ENCODE peak calls at places on chromosome 16, in six cellular contexts. W is GM06990; L is AG10803; Y is psoas muscle; P is A673; C is CD4-positive, alpha-beta T cell. B is an unnamed sample.

GRCh38 chr16:50705436-50706110 is 12.2 kb downstream of the NOD2 start:
- DNase-seq in Y (no peak), P (no peak), C (no peak), L (no peak), W (no peak), B (no peak)

GRCh38 chr16:23859713-23860269 is 24.0 kb downstream of the PRKCB start:
- DNase-seq in Y (no peak), P (no peak), W (no peak), C (no peak), L (no peak), B (no peak)

GRCh38 chr16:48123104-48123788 is 32.5 kb downstream of the ABCC12 start:
- DNase-seq in Y (no peak), W (no peak), L (peak), P (peak), C (no peak), B (no peak)

GRCh38 chr16:76278976-76279375 is 1.8 kb downstream of the CNTNAP4 start:
- DNase-seq in C (no peak), P (peak), Y (no peak), W (no peak), L (no peak), B (no peak)

GRCh38 chr16:89785523-89786155 is 30.8 kb downstream of the FANCA start:
- DNase-seq in W (no peak), C (peak), Y (no peak), L (no peak), P (no peak), B (no peak)

GRCh38 chr16:26530584-26531289 is 536.0 kb upstream of the C16orf82 start:
- DNase-seq in W (no peak), L (no peak), Y (no peak), C (no peak), P (no peak), B (no peak)

GRCh38 chr16:82088483-82088882 is 53.4 kb downstream of the HSD17B2 start:
- DNase-seq in L (peak), W (no peak), C (no peak), P (no peak), Y (no peak), B (no peak)

GRCh38 chr16:48101069-48101674 is 54.6 kb downstream of the ABCC12 start:
- DNase-seq in P (no peak), Y (no peak), W (peak), L (no peak), C (no peak), B (no peak)

GRCh38 chr16:49189286-49189685 is 92.4 kb downstream of the CBLN1 start:
- DNase-seq in W (no peak), L (no peak), Y (no peak), P (no peak), C (no peak), B (no peak)

GRCh38 chr16:1920727-1921155 is 2.5 kb upstream of the HS3ST6 start:
- DNase-seq in Y (no peak), C (no peak), L (no peak), P (peak), W (no peak), B (no peak)

GRCh38 chr16:29664133-29664912 is 1.3 kb downstream of the SPN start:
- DNase-seq in Y (no peak), P (no peak), W (peak), C (no peak), L (no peak), B (no peak)

GRCh38 chr16:83390759-83391158 is 417.0 kb upstream of the HSBP1 start:
- DNase-seq in Y (no peak), P (no peak), W (no peak), L (peak), C (no peak), B (no peak)

GRCh38 chr16:4116328-4117249 is at the start of gene ADCY9:
- DNase-seq in P (peak), W (peak), Y (peak), L (peak), C (peak), B (peak)

GRCh38 chr16:71673190-71673956 is 47.4 kb downstream of the MARVELD3 start:
- DNase-seq in Y (no peak), W (no peak), C (no peak), L (no peak), P (no peak), B (no peak)

GRCh38 chr16:74521691-74522090 is 85.2 kb downstream of the GLG1 start:
- DNase-seq in W (no peak), P (peak), Y (no peak), C (no peak), L (peak), B (no peak)

GRCh38 chr16:89540557-89540956 is 19.9 kb upstream of the RPL13 start:
- DNase-seq in W (no peak), L (no peak), P (no peak), C (no peak), Y (no peak), B (no peak)

GRCh38 chr16:17511340-17511739 is 40.6 kb upstream of the XYLT1 start:
- DNase-seq in W (no peak), P (no peak), Y (no peak), C (no peak), L (peak), B (no peak)

GRCh38 chr16:6510261-6510660 is 822.4 kb upstream of the RBFOX1 start:
- DNase-seq in Y (no peak), L (no peak), W (no peak), C (no peak), P (no peak), B (no peak)

GRCh38 chr16:89843409-89844350 is 15.4 kb downstream of the SPIRE2 start:
- DNase-seq in W (no peak), P (no peak), Y (no peak), C (no peak), L (no peak), B (no peak)

GRCh38 chr16:25210758-25211157 is 6.0 kb upstream of the AQP8 start:
- DNase-seq in Y (no peak), P (peak), L (no peak), C (no peak), W (no peak), B (peak)

GRCh38 chr16:11748404-11749254 is 6.0 kb upstream of the TXNDC11 start:
- DNase-seq in L (no peak), Y (no peak), P (no peak), W (no peak), C (no peak), B (no peak)

GRCh38 chr16:70267516-70267915 is 15.8 kb upstream of the EXOSC6 start:
- DNase-seq in C (no peak), P (peak), W (no peak), Y (peak), L (peak), B (peak)

GRCh38 chr16:87552772-87553171 is 49.5 kb upstream of the JPH3 start:
- DNase-seq in C (no peak), W (no peak), L (no peak), Y (no peak), P (no peak), B (no peak)

GRCh38 chr16:1913327-1914083 is 4.7 kb downstream of the HS3ST6 start:
- DNase-seq in L (no peak), Y (no peak), C (no peak), P (no peak), W (no peak), B (no peak)

GRCh38 chr16:70254965-70255286 is 3.2 kb upstream of the EXOSC6 start:
- DNase-seq in W (no peak), L (no peak), C (no peak), P (no peak), Y (no peak), B (no peak)

GRCh38 chr16:4288148-4288921 is 15.5 kb upstream of the TFAP4 start:
- DNase-seq in Y (peak), W (peak), C (peak), L (peak), P (peak), B (no peak)

GRCh38 chr16:73298562-73298961 is 250.6 kb upstream of the ZFHX3 start:
- DNase-seq in C (no peak), L (peak), Y (no peak), W (no peak), P (no peak), B (no peak)

GRCh38 chr16:51002889-51003490 is 148.1 kb downstream of the SALL1 start:
- DNase-seq in C (no peak), Y (no peak), L (no peak), P (no peak), W (no peak), B (no peak)

GRCh38 chr16:47358816-47359215 is 102.0 kb downstream of the ITFG1 start:
- DNase-seq in W (no peak), L (no peak), P (no peak), Y (no peak), C (no peak), B (no peak)

GRCh38 chr16:48811478-48811877 is 201.5 kb upstream of the N4BP1 start:
- DNase-seq in Y (no peak), W (no peak), C (no peak), L (no peak), P (no peak), B (no peak)

GRCh38 chr16:75027520-75028300 is 28.9 kb downstream of the ZNRF1 start:
- DNase-seq in W (no peak), C (no peak), Y (no peak), L (no peak), P (no peak), B (no peak)

GRCh38 chr16:5001571-5001970 is 32.2 kb downstream of the NAGPA start:
- DNase-seq in L (no peak), W (no peak), P (no peak), C (no peak), Y (no peak), B (peak)

GRCh38 chr16:85759631-85760419 is 8.9 kb upstream of the C16orf74 start:
- DNase-seq in P (no peak), W (peak), C (no peak), Y (peak), L (no peak), B (no peak)
- TF ChIP-seq CTCF in P (peak), W (peak), C (peak), Y (peak), L (peak), B (peak)

DNA sequence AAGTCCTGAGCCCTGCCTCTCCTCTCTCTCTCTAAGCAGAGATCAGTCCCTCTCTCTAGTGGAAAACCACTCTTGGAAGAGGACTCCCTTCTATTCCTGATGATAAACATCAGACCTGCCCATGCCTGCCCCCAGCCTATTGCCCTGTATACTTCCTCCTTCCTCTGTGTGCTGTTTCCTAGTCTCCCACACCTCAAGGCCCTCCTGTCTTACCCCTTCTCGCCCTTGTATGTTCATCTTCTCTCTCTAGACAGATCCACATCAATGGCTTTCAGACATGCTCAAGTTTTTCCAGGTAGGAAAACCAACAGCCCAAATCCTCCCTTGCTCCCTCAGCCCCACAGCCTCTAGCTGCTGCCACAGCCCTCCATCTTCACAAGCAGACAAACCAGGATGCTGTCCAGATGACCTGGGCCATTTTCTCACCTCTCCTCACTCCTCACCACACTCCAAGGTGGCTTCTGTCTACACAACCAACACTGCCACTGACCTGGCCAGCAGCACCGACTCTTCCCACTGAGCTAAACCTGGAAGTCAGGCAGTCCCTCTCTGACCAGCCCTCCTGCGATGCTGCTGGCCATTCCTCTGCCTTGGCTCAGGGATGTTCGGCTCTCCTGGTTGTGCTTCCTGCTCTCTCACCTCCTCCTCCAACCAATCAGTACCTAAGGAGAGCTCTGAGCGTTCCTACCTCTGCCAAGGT is 36.3 kb downstream of the MARF1 start:
- DNase-seq in W (no peak), Y (no peak), P (no peak), L (no peak), C (no peak), B (no peak)
- TF ChIP-seq CTCF in W (no peak), Y (no peak), P (no peak), L (no peak), C (no peak), B (no peak)

GRCh38 chr16:67248401-67249177 is at the start of gene SLC9A5:
- DNase-seq in P (no peak), L (no peak), Y (peak), C (no peak), W (peak), B (peak)
- TF ChIP-seq CTCF in P (peak), L (no peak), Y (peak), C (peak), W (no peak), B (peak)

GRCh38 chr16:84406006-84406963 is 37.9 kb downstream of the ATP2C2 start:
- DNase-seq in P (no peak), C (no peak), W (no peak), L (no peak), Y (no peak), B (peak)
- TF ChIP-seq CTCF in P (no peak), C (no peak), W (no peak), L (no peak), Y (no peak), B (no peak)

B was measured in chondrocyte.